ENCODE peak calls at places on chromosomes 6 and 20, in five cellular contexts. O is Caco-2, J is PC-9, E is K562, U is cardiac fibroblast. D is an unnamed sample.
A peak's percentile ranks its signal among the peaks of the same experiment; 100 is the strongest.

GRCh38 chr6:50277774-50278173 is 228.0 kb upstream of the DEFB112 start:
- DNase-seq in U (no peak), J (no peak), E (no peak), O (no peak), D (no peak)

GRCh38 chr6:45320349-45320748 is 7.8 kb upstream of the RUNX2 start:
- DNase-seq in U (no peak), O (no peak), E (no peak), J (no peak), D (no peak)

GRCh38 chr20:54257090-54257816 is 49.4 kb downstream of the PFDN4 start:
- DNase-seq in O (no peak), U (peak; percentile 97), E (no peak), J (peak; percentile 97), D (peak; percentile 16)

GRCh38 chr6:157460182-157460999 is 79.4 kb downstream of the ZDHHC14 start:
- DNase-seq in E (no peak), J (no peak), O (no peak), U (peak; percentile 8), D (no peak)

GRCh38 chr6:45075246-45075645 is 252.9 kb upstream of the RUNX2 start:
- DNase-seq in O (no peak), E (no peak), U (peak; percentile 99), J (no peak), D (no peak)

GRCh38 chr20:8795404-8795803 is 273.5 kb upstream of the PLCB4 start:
- DNase-seq in O (no peak), E (no peak), J (no peak), U (no peak), D (no peak)

GRCh38 chr6:167530960-167531359 is 206.1 kb downstream of the TTLL2 start:
- DNase-seq in O (no peak), J (no peak), E (no peak), U (no peak), D (no peak)

GRCh38 chr6:68740828-68741500 is 105.9 kb downstream of the ADGRB3 start:
- DNase-seq in J (no peak), O (no peak), E (peak; percentile 17), U (no peak), D (no peak)

GRCh38 chr6:3176562-3177355 is 19.4 kb upstream of the TUBB2A start:
- DNase-seq in E (peak; percentile 76), U (peak; percentile 96), O (no peak), J (peak; percentile 70), D (peak; percentile 77)

GRCh38 chr6:157982297-157982579 is 575 bp downstream of the SYNJ2 start:
- DNase-seq in E (no peak), J (no peak), O (peak; percentile 69), U (peak; percentile 46), D (peak; percentile 72)

GRCh38 chr20:9166153-9166780 is 97.4 kb downstream of the PLCB4 start:
- DNase-seq in J (no peak), E (no peak), U (no peak), O (no peak), D (no peak)

GRCh38 chr6:135162678-135163439 is 18.2 kb upstream of the MYB start:
- DNase-seq in E (peak; percentile 73), J (peak; percentile 35), U (peak; percentile 63), O (peak; percentile 49), D (peak; percentile 8)
- TF ChIP-seq CTCF in E (peak; percentile 72), J (peak; percentile 92), U (peak; percentile 92), O (peak; percentile 81), D (peak; percentile 45)

GRCh38 chr6:43481591-43482242 is 4.3 kb downstream of the TJAP1 start:
- DNase-seq in U (no peak), O (no peak), J (peak; percentile 83), E (no peak), D (no peak)
- H3K4me3 ChIP-seq in U (no peak overlapping the region), O (no peak overlapping the region), J (peak overlapping the region; percentile 37), E (no peak overlapping the region), D (no peak overlapping the region)

GRCh38 chr20:60009826-60010616 is 51.8 kb downstream of the CDH26 start:
- DNase-seq in E (no peak), O (peak; percentile 33), J (no peak), U (no peak), D (no peak)
- TF ChIP-seq CTCF in E (peak; percentile 50), O (no peak), J (peak; percentile 51), U (no peak), D (peak; percentile 21)

GRCh38 chr20:20450461-20451027 is 82.6 kb downstream of the INSM1 start:
- DNase-seq in O (no peak), E (no peak), U (no peak), J (no peak), D (no peak)

GRCh38 chr20:20454367-20454766 is 86.5 kb downstream of the INSM1 start:
- DNase-seq in U (no peak), J (no peak), O (no peak), E (no peak), D (no peak)

GRCh38 chr20:20448891-20449290 is 81.0 kb downstream of the INSM1 start:
- DNase-seq in J (no peak), O (no peak), E (no peak), U (no peak), D (no peak)

GRCh38 chr20:20454850-20455627 is 87.1 kb downstream of the INSM1 start:
- DNase-seq in U (no peak), E (no peak), J (no peak), O (no peak), D (no peak)

GRCh38 chr20:20452254-20452676 is 84.4 kb downstream of the INSM1 start:
- DNase-seq in U (peak; percentile 65), J (no peak), E (no peak), O (no peak), D (peak; percentile 16)
- H3K4me3 ChIP-seq in U (peak overlapping the region; percentile 12), J (no peak overlapping the region), E (no peak overlapping the region), O (no peak overlapping the region), D (no peak overlapping the region)

GRCh38 chr20:59560588-59561227 is 43.6 kb upstream of the PHACTR3 start:
- DNase-seq in U (peak; percentile 21), J (no peak), E (peak; percentile 74), O (no peak), D (peak; percentile 48)
- TF ChIP-seq CTCF in U (peak; percentile 29), J (peak; percentile 71), E (peak; percentile 54), O (peak; percentile 80), D (peak; percentile 63)

DNA sequence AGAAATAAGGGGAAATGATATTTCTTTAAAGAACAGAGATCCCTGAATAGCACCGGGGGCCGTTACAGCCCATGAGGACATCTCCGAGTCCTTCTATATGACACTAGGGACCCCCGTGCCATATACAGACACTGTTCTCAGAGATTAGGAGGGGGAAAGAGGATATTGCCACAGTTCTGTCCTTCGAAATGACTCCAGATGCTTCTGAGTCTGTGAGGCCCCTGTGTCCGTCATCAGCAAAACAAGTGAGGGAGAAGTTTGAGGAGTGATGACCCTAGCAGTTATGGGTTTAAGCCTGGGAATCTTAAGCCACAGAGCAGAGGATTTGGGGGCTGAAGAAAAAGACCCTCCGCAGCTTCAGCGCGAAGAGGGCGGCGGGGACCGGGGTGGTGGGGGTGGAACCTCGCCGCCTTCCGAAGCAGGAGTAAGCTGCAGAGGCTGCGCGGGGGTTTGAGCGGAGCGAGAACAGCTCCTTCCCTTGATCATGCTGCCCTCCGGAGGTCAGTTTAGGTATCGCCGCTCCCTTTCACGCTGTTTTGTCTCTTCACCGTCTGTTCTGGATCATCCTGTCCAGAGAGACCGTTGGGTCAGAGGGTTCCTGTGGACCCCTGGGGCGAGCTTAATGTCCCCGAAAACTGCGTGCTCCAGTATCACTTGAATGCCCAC is 23.6 kb downstream of the VPS52 start:
- DNase-seq in U (peak; percentile 90), E (peak; percentile 82), O (peak; percentile 83), J (peak; percentile 52), D (peak; percentile 94)
- H3K4me3 ChIP-seq in U (peak overlapping the region; percentile 57), E (peak overlapping the region; percentile 53), O (peak overlapping the region; percentile 35), J (peak overlapping the region; percentile 69), D (peak overlapping the region; percentile 14)

D was measured in hepatocyte.